ENCODE peak calls at places on chromosomes 1 and 21, in six cellular contexts. O, K, H, Z, V and X are unnamed samples.

GRCh38 chr21:35528109-35529042 is 479.3 kb upstream of the RUNX1 start:
- DNase-seq in O (peak; percentile 40), K (peak; percentile 14), H (peak; percentile 9), Z (no peak), V (peak; percentile 64), X (peak; percentile 55)

GRCh38 chr1:22870201-22870871 is 102.3 kb downstream of the LACTBL1 start:
- DNase-seq in O (no peak), K (peak; percentile 58), H (no peak), Z (peak; percentile 50), V (no peak), X (no peak)

GRCh38 chr1:204523605-204524215 is 7.5 kb downstream of the MDM4 start:
- DNase-seq in O (no peak), K (no peak), H (no peak), Z (no peak), V (no peak), X (no peak)

GRCh38 chr21:37365657-37366487 is 701 bp upstream of the DYRK1A start:
- DNase-seq in O (peak; percentile 73), K (peak; percentile 75), H (peak; percentile 32), Z (peak; percentile 71), V (peak; percentile 84), X (peak; percentile 47)

GRCh38 chr1:167339405-167339804 is 118.7 kb downstream of the POU2F1 start:
- DNase-seq in O (no peak), K (no peak), H (no peak), Z (no peak), V (no peak), X (no peak)

GRCh38 chr1:24606621-24607020 is 36.5 kb upstream of the SRRM1 start:
- DNase-seq in O (no peak), K (no peak), H (no peak), Z (no peak), V (no peak), X (no peak)

GRCh38 chr1:153794671-153795324 is 19.6 kb downstream of the SLC27A3 start:
- DNase-seq in O (no peak), K (peak; percentile 11), H (no peak), Z (no peak), V (peak; percentile 64), X (peak; percentile 44)

GRCh38 chr1:1305300-1306069 is 2.2 kb downstream of the ACAP3 start:
- DNase-seq in O (peak; percentile 67), K (peak; percentile 79), H (peak; percentile 64), Z (peak; percentile 79), V (peak; percentile 82), X (peak; percentile 84)

GRCh38 chr21:16133248-16133647 is 403.5 kb downstream of the USP25 start:
- DNase-seq in O (no peak), K (no peak), H (no peak), Z (no peak), V (no peak), X (no peak)

GRCh38 chr1:43981135-43981491 is 2.1 kb downstream of the B4GALT2 start:
- DNase-seq in O (no peak), K (no peak), H (no peak), Z (no peak), V (no peak), X (no peak)

GRCh38 chr1:99680258-99680657 is 34.3 kb downstream of the PALMD start:
- DNase-seq in O (no peak), K (no peak), H (no peak), Z (peak; percentile 44), V (no peak), X (no peak)

GRCh38 chr1:41850029-41850428 is 68.7 kb downstream of the HIVEP3 start:
- DNase-seq in O (no peak), K (no peak), H (no peak), Z (no peak), V (no peak), X (no peak)

GRCh38 chr1:45334308-45335245 is 5.4 kb upstream of the TOE1 start:
- DNase-seq in O (no peak), K (peak; percentile 31), H (peak; percentile 29), Z (no peak), V (no peak), X (no peak)

GRCh38 chr1:62589321-62589720 is 8.0 kb upstream of the ANGPTL3 start:
- DNase-seq in O (no peak), K (no peak), H (no peak), Z (no peak), V (no peak), X (no peak)

GRCh38 chr1:61434276-61434675 is 290.7 kb downstream of the TM2D1 start:
- DNase-seq in O (no peak), K (no peak), H (no peak), Z (no peak), V (no peak), X (no peak)

GRCh38 chr1:246110343-246111219 is 396.5 kb downstream of the SMYD3 start:
- DNase-seq in O (no peak), K (no peak), H (no peak), Z (peak; percentile 92), V (no peak), X (no peak)

GRCh38 chr1:112417985-112418607 is 22.1 kb downstream of the CTTNBP2NL start:
- DNase-seq in O (no peak), K (no peak), H (no peak), Z (no peak), V (no peak), X (no peak)
- TF ChIP-seq CTCF in O (no peak), K (no peak), H (no peak), Z (no peak), V (no peak), X (no peak)

DNA sequence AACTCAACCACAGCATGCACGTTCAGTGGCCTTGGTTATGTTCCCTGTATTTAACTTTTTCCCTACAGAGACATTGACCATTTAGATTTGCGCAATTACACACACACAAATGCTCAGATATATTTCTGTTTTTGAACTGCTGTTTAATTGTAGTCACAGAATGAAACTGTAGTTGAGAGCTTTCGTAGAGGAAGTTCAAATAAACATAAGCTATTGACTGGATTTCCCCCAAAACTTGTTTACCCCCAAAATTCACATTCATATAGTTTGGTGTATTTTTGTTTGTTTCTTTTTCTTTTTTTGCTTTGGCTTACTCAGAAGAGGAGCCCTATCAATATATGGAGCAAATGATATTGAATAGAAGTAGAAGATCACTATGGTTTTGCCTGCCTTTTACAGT is 921.0 kb downstream of the ADGRL2 start:
- DNase-seq in O (no peak), K (no peak), H (no peak), Z (no peak), V (no peak), X (no peak)
- TF ChIP-seq CTCF in O (no peak), K (no peak), H (no peak), Z (no peak), V (no peak), X (no peak)

GRCh38 chr1:197224160-197224559 is 43.9 kb upstream of the CRB1 start:
- DNase-seq in O (no peak), K (no peak), H (no peak), Z (no peak), V (no peak), X (no peak)
- TF ChIP-seq CTCF in O (no peak), K (no peak), H (no peak), Z (peak; percentile 13), V (no peak), X (no peak)

DNA sequence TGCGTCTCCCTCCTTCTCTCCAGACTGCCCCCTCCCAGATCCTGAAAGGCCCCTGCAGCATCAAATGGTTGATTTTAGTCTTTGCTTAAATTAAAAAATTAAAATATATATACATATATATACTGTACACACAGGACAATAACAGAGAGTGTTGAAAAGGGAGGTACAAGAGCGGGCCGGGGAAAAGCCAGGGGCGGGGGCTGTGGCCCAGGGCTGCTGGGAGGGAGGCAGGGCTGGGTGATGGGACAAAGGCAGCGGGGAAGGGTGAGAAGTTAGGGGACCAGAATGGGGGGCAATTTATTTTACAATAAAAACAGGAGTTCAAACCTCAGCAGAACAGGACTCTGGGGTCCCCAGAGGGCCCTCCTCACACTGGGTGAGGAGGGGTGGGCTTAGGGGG is 10.5 kb downstream of the ARL8A start:
- DNase-seq in O (no peak), K (no peak), H (no peak), Z (no peak), V (no peak), X (no peak)
- TF ChIP-seq CTCF in O (no peak), K (no peak), H (no peak), Z (no peak), V (no peak), X (no peak)

GRCh38 chr1:226201029-226201593 is 14.6 kb upstream of the ACBD3 start:
- DNase-seq in O (no peak), K (no peak), H (no peak), Z (no peak), V (no peak), X (no peak)
- TF ChIP-seq CTCF in O (no peak), K (no peak), H (no peak), Z (peak; percentile 50), V (no peak), X (no peak)

GRCh38 chr1:206559661-206559995 is 52.3 kb downstream of the RASSF5 start:
- DNase-seq in O (no peak), K (peak; percentile 80), H (no peak), Z (no peak), V (no peak), X (no peak)

GRCh38 chr1:206556047-206556747 is 48.9 kb downstream of the RASSF5 start:
- DNase-seq in O (no peak), K (peak; percentile 58), H (no peak), Z (no peak), V (no peak), X (no peak)

GRCh38 chr1:206558794-206559660 is 51.7 kb downstream of the RASSF5 start:
- DNase-seq in O (no peak), K (no peak), H (no peak), Z (no peak), V (no peak), X (no peak)

GRCh38 chr1:206556748-206557635 is 49.7 kb downstream of the RASSF5 start:
- DNase-seq in O (peak; percentile 83), K (peak; percentile 82), H (peak; percentile 67), Z (peak; percentile 70), V (peak; percentile 86), X (peak; percentile 91)

GRCh38 chr1:206557636-206558473 is 50.5 kb downstream of the RASSF5 start:
- DNase-seq in O (no peak), K (no peak), H (no peak), Z (no peak), V (no peak), X (peak; percentile 68)
- TF ChIP-seq CTCF in O (no peak), K (no peak), H (no peak), Z (no peak), V (no peak), X (no peak)

GRCh38 chr1:158116768-158117167 is 63.9 kb upstream of the CD1D start:
- DNase-seq in O (no peak), K (no peak), H (no peak), Z (no peak), V (no peak), X (no peak)

GRCh38 chr1:158116311-158116710 is 64.4 kb upstream of the CD1D start:
- DNase-seq in O (no peak), K (no peak), H (no peak), Z (no peak), V (no peak), X (no peak)

GRCh38 chr1:158115126-158115525 is 65.6 kb upstream of the CD1D start:
- DNase-seq in O (no peak), K (no peak), H (no peak), Z (no peak), V (no peak), X (no peak)

GRCh38 chr1:158112994-158113758 is 67.5 kb upstream of the CD1D start:
- DNase-seq in O (peak; percentile 64), K (peak; percentile 22), H (no peak), Z (peak; percentile 63), V (no peak), X (no peak)

DNA sequence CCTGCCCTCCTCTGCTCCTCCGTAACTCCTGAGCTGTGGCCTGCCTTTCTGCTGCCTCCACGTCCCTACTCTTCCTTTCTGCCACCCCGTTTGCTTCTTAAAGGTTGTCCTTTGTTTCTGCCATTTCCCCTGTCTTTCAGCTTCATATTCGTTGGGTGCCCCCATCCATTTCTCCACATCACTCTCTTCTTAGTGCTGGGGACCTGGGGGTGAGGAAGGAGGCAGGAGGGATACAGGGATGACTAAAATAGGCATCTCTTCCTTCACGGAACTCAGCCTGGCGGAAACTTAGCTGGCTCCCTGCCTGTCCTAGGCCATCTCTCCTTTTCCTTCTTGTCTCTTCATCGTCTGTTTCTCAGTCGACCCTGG is 67.0 kb upstream of the CD1D start:
- DNase-seq in O (no peak), K (no peak), H (no peak), Z (no peak), V (no peak), X (no peak)
- TF ChIP-seq CTCF in O (no peak), K (no peak), H (no peak), Z (no peak), V (no peak), X (no peak)